ENCODE peak calls at places on chromosomes 11 and 22, in eight cellular contexts. R is GM20000, Z is lung, F is PC-9, N is body of pancreas, T is fibroblast of mammary gland, G is uterus, Q is HFFc6. J is an unnamed sample.

GRCh38 chr11:15845261-15845660 is 511.1 kb downstream of the SOX6 start:
- DNase-seq in N (no peak), Z (no peak), G (no peak), Q (no peak), R (no peak), F (no peak), T (no peak), J (no peak)

GRCh38 chr11:72781063-72781312 is 12.9 kb downstream of the STARD10 start:
- DNase-seq in N (peak; percentile 81), Z (no peak), T (no peak), Q (no peak), R (no peak), G (no peak), F (peak; percentile 61), J (no peak)

GRCh38 chr22:49547751-49548239 is 279.9 kb downstream of the BRD1 start:
- DNase-seq in G (no peak), R (no peak), N (peak; percentile 3), Q (no peak), Z (no peak), T (no peak), F (no peak), J (no peak)

GRCh38 chr11:126163074-126163700 is 48.3 kb downstream of the RPUSD4 start:
- DNase-seq in Q (peak; percentile 85), Z (no peak), G (peak; percentile 93), N (no peak), T (peak; percentile 88), F (no peak), R (no peak), J (no peak)

GRCh38 chr11:2587976-2588748 is 111.6 kb downstream of the KCNQ1OT1 start:
- DNase-seq in F (no peak), T (no peak), Q (no peak), N (peak; percentile 4), Z (no peak), R (peak; percentile 7), G (no peak), J (no peak)

GRCh38 chr11:121754603-121755002 is 301.8 kb upstream of the SORL1-AS1 start:
- DNase-seq in Z (no peak), G (peak; percentile 39), T (peak; percentile 18), Q (no peak), R (no peak), N (no peak), F (no peak), J (no peak)

GRCh38 chr11:91625495-91625894 is 599.1 kb upstream of the FAT3 start:
- DNase-seq in N (no peak), T (no peak), F (no peak), Q (no peak), G (no peak), R (no peak), Z (no peak), J (no peak)

GRCh38 chr22:29956680-29957079 is 73.7 kb downstream of the MTMR3 start:
- DNase-seq in N (no peak), R (no peak), G (no peak), T (no peak), F (no peak), Q (no peak), Z (no peak), J (no peak)

GRCh38 chr11:63837719-63838118 is 1.2 kb upstream of the MARK2 start:
- DNase-seq in T (no peak), G (no peak), Z (peak; percentile 53), F (no peak), Q (no peak), N (no peak), R (no peak), J (no peak)

GRCh38 chr11:11940551-11940950 is 67.9 kb downstream of the DKK3 start:
- DNase-seq in R (no peak), N (no peak), F (no peak), Q (no peak), Z (no peak), T (no peak), G (no peak), J (no peak)

GRCh38 chr22:46073683-46074504 is 76.4 kb upstream of the PPARA start:
- DNase-seq in F (peak; percentile 29), N (peak; percentile 59), R (no peak), T (peak; percentile 17), G (peak; percentile 54), Z (no peak), Q (peak; percentile 43), J (no peak)

GRCh38 chr11:131203041-131203440 is 167.4 kb upstream of the NTM start:
- DNase-seq in R (no peak), G (no peak), Q (no peak), F (no peak), Z (no peak), N (no peak), T (no peak), J (no peak)

GRCh38 chr11:87666730-87667129 is 508.5 kb downstream of the RAB38 start:
- DNase-seq in F (no peak), T (no peak), Q (no peak), Z (no peak), G (no peak), R (no peak), N (no peak), J (no peak)

GRCh38 chr11:116331381-116331780 is 441.4 kb downstream of the BUD13 start:
- DNase-seq in F (no peak), N (no peak), G (no peak), Z (no peak), T (no peak), Q (no peak), R (no peak), J (no peak)

GRCh38 chr22:39343259-39344045 is 6.3 kb upstream of the SYNGR1 start:
- DNase-seq in G (peak; percentile 32), Q (peak; percentile 54), Z (peak; percentile 65), T (peak; percentile 45), F (peak; percentile 69), R (peak; percentile 74), N (peak; percentile 84), J (peak; percentile 69)

GRCh38 chr11:123354371-123354770 is 75.7 kb upstream of the GRAMD1B start:
- DNase-seq in R (no peak), Z (no peak), G (no peak), Q (no peak), T (no peak), F (no peak), N (no peak), J (no peak)

GRCh38 chr22:36373258-36373579 is 14.5 kb downstream of the MYH9 start:
- DNase-seq in R (no peak), Q (no peak), G (no peak), N (peak; percentile 59), Z (peak; percentile 84), T (no peak), F (peak; percentile 80), J (no peak)

DNA sequence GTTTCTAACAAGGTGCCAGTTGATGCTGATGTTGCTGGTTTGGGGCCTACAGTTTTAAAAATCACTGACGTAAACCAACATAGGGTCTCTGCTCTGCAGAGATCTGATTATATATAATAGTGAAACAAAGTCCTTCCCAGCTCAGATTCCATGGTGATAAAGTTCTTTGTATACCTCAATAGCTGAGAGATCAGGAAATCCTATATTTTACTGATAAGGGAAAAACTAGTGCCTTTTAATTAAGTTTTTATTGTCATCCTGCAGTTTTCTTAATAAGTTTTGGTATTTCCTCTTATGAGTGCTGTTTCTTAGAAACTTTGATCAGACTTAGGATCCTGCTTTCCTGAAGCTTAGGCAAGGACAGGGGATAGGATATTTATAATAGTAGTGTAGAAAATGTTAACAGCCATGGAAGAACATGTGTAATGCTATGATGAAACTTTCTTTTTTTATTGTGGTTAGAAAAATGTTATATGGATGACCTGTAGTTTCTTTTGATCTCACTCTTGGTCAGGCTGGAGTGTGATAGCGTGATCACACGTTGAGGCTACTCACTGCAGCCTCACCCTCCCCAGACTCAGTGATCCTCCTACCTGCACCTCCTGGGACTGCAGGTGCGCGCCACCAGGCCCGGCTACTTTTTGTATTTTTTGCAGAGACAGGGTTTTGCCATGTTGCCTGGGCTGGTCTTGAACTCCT is 14.1 kb downstream of the CAPRIN1 start:
- DNase-seq in F (no peak), R (no peak), Q (peak; percentile 13), G (no peak), N (no peak), Z (no peak), T (peak; percentile 60), J (peak; percentile 39)
- TF ChIP-seq CTCF in F (peak; percentile 29), R (no peak), Q (peak; percentile 48), G (no peak), N (no peak), Z (no peak), T (peak; percentile 21), J (peak; percentile 40)

GRCh38 chr11:65014146-65014960 is at the start of gene ARL2:
- DNase-seq in N (no peak), T (peak; percentile 19), Z (no peak), Q (no peak), R (peak; percentile 96), G (no peak), F (peak; percentile 91), J (peak; percentile 59)
- TF ChIP-seq CTCF in N (peak; percentile 92), T (peak; percentile 27), Z (peak; percentile 55), Q (peak; percentile 88), R (peak; percentile 92), G (peak; percentile 39), F (peak; percentile 80), J (peak; percentile 88)

DNA sequence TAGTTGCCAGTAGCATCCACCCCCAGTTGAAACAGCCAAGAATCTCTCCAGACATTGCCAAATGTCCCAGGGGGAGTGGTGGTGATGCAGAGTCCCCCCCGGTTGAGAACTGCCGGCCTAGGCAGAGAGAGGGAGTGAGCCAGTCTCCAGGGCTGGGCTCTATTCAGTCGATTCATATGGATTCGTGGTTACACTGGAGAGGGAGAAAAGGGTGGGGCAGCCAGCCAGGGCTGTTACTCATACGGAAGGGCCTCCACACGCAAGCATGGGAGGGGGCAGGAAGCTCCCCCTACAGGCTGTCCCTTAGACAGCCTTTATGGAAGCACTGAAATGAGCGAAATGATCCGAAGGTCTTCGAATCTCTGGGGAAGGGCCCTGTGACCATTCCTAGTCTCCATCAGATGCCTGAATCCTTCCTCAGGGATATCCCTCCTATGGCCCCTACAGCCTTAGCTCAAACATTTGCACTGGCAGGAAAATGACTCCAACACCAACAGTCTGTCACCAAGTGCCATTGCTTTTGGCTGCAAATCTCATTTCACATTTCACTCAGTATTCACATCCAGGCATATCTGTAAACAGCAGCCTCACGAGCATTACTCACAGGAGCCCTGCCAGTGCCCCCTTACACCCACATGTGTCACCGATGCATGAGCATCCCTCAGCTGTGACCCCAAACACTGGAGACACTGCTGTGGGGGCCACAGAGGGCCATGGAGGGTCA is 18.4 kb upstream of the TLCD5 start:
- DNase-seq in N (no peak), Z (no peak), Q (peak; percentile 88), F (peak; percentile 74), G (no peak), R (no peak), T (peak; percentile 94), J (no peak)
- TF ChIP-seq CTCF in N (no peak), Z (no peak), Q (peak; percentile 81), F (peak; percentile 69), G (no peak), R (no peak), T (peak; percentile 74), J (no peak)

DNA sequence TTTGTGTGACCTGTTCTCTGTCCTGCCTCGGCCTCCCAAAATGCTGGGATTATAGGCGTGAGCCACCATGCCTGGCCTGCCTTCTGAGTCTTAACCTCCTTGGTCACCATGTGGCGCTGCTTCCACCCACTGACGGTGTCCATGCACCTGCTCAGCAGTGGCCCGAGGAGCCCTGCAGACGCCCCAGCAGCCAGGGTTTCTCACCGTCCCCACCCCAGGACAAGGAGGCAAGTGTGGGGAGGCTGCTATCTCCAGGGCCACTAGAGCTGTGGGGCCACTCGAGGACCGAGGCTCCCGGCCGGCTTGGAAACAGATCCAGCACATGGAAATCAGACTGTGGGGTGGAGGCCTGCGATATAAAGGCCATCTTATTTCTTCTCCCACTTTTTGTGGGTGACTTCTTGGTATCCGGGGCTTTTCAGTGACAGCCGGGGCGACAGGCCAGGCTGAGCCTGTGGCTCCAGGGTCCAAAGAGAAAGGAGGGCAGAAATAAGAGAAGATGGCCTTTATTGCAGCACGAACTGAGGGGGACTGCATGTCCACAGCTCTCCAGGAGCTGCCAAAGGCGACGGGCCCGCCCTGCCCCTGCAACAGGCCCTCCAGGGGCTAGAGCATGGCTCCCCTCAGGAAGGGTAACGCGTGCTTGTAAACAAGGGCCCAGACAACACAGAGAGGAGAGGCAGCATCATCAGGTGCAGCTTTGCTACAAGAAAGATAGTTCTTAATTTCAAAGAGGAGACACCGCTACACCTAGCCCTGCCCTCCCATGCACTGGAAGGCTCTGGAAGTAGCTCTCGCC is 15.0 kb downstream of the TSPO start:
- DNase-seq in Z (no peak), R (no peak), T (no peak), G (no peak), N (no peak), Q (no peak), F (no peak), J (no peak)
- TF ChIP-seq CTCF in Z (no peak), R (no peak), T (no peak), G (no peak), N (no peak), Q (no peak), F (no peak), J (no peak)

J was measured in activated CD8-positive, alpha-beta T cell treated with anti-CD3 and anti-CD28 coated beads for 36 hours.